ENCODE peak calls at places on chromosomes 12 and 14, in seven cellular contexts. U is neural crest cell, E is B cell, S is RWPE2, K is MCF 10A, M is upper lobe of right lung, C is ovary. I is an unnamed sample.
A peak's percentile ranks its signal among the peaks of the same experiment; 100 is the strongest.

GRCh38 chr14:51774209-51774608 is 86.2 kb upstream of the GNG2 start:
- DNase-seq in U (no peak), E (no peak), S (no peak), K (no peak), M (no peak), C (no peak), I (no peak)

GRCh38 chr12:123533672-123534643 is at the start of gene RILPL1:
- DNase-seq in U (peak; percentile 61), E (peak; percentile 74), S (no peak), K (peak; percentile 32), M (peak; percentile 80), C (peak; percentile 80), I (no peak)

GRCh38 chr12:104627975-104628322 is 171.2 kb downstream of the CHST11 start:
- DNase-seq in U (no peak), E (no peak), S (no peak), K (no peak), M (no peak), C (no peak), I (no peak)

GRCh38 chr12:90112668-90113067 is 404.0 kb upstream of the ATP2B1 start:
- DNase-seq in U (no peak), E (no peak), S (no peak), K (no peak), M (no peak), C (no peak), I (no peak)

GRCh38 chr12:28937196-28937595 is 211.9 kb upstream of the FAR2 start:
- DNase-seq in U (no peak), E (no peak), S (no peak), K (peak; percentile 30), M (no peak), C (no peak), I (no peak)

GRCh38 chr12:131155131-131155530 is 201.4 kb downstream of the ADGRD1 start:
- DNase-seq in U (no peak), E (no peak), S (no peak), K (no peak), M (no peak), C (no peak), I (no peak)

GRCh38 chr12:122423258-122424165 is 1.0 kb upstream of the CLIP1 start:
- DNase-seq in U (peak; percentile 69), E (no peak), S (no peak), K (peak; percentile 51), M (no peak), C (peak; percentile 40), I (no peak)

GRCh38 chr12:22100952-22101748 is 55.1 kb downstream of the CMAS start:
- DNase-seq in U (peak; percentile 28), E (peak; percentile 57), S (no peak), K (peak; percentile 82), M (no peak), C (no peak), I (peak; percentile 31)

GRCh38 chr12:3827301-3828000 is 45.7 kb downstream of the PARP11 start:
- DNase-seq in U (no peak), E (no peak), S (no peak), K (no peak), M (no peak), C (no peak), I (no peak)

GRCh38 chr14:77458249-77458950 is 507 bp downstream of the AHSA1 start:
- DNase-seq in U (peak; percentile 14), E (peak; percentile 55), S (no peak), K (peak; percentile 37), M (no peak), C (no peak), I (no peak)

GRCh38 chr12:53096089-53096741 is 1.3 kb upstream of the IGFBP6 start:
- DNase-seq in U (no peak), E (no peak), S (no peak), K (peak; percentile 75), M (no peak), C (peak; percentile 78), I (peak; percentile 74)

GRCh38 chr12:117854339-117855012 is 114.3 kb downstream of the KSR2 start:
- DNase-seq in U (peak; percentile 75), E (peak; percentile 35), S (no peak), K (peak; percentile 77), M (no peak), C (no peak), I (no peak)

GRCh38 chr12:83945871-83946270 is 966.7 kb downstream of the SLC6A15 start:
- DNase-seq in U (no peak), E (no peak), S (no peak), K (peak; percentile 38), M (no peak), C (no peak), I (peak; percentile 38)

GRCh38 chr14:105537580-105538474 is 11.4 kb downstream of the TMEM121 start:
- DNase-seq in U (peak; percentile 78), E (peak; percentile 85), S (peak; percentile 67), K (peak; percentile 56), M (peak; percentile 82), C (peak; percentile 69), I (no peak)

GRCh38 chr12:54933381-54933780 is 51.2 kb downstream of the TESPA1 start:
- DNase-seq in U (no peak), E (no peak), S (no peak), K (peak; percentile 35), M (no peak), C (no peak), I (no peak)

GRCh38 chr12:1217191-1217949 is 226.3 kb downstream of the ERC1 start:
- DNase-seq in U (no peak), E (no peak), S (no peak), K (peak; percentile 79), M (no peak), C (no peak), I (peak; percentile 82)

GRCh38 chr14:84343637-84344036 is 1186.3 kb upstream of the FLRT2 start:
- DNase-seq in U (no peak), E (no peak), S (no peak), K (no peak), M (no peak), C (no peak), I (no peak)

DNA sequence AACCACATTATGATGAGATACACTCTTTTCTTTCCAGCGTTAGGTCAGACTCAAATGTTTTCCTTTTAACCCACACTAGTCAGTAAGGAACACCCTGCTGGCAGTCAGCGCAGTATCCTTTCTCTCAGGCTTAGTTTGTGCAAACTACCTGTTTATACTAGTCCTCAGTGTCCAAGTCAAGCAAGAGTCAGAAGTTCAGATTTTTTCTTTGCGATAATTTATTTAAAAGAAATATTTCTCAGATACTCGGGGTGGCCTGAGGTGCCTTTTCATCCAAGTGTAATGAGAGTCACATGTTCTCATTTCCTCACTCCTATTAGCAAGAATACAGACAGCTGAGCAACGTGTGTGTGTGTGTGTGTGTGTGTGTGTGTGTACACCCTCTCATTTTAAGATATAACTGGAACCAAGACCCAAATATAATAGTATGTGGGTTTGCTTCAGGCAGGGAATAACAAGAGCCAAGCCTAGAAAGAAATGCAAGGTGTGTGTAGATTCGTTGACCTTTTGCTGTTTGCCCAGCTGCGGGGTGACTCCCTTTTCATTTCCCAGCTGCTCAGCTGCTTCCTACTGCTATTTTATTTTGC is 182.7 kb downstream of the KICS2 start:
- DNase-seq in U (no peak), E (no peak), S (no peak), K (peak; percentile 36), M (no peak), C (no peak), I (no peak)
- TF ChIP-seq CTCF in U (no peak), E (no peak), S (no peak), K (no peak), M (no peak), C (no peak), I (no peak)

DNA sequence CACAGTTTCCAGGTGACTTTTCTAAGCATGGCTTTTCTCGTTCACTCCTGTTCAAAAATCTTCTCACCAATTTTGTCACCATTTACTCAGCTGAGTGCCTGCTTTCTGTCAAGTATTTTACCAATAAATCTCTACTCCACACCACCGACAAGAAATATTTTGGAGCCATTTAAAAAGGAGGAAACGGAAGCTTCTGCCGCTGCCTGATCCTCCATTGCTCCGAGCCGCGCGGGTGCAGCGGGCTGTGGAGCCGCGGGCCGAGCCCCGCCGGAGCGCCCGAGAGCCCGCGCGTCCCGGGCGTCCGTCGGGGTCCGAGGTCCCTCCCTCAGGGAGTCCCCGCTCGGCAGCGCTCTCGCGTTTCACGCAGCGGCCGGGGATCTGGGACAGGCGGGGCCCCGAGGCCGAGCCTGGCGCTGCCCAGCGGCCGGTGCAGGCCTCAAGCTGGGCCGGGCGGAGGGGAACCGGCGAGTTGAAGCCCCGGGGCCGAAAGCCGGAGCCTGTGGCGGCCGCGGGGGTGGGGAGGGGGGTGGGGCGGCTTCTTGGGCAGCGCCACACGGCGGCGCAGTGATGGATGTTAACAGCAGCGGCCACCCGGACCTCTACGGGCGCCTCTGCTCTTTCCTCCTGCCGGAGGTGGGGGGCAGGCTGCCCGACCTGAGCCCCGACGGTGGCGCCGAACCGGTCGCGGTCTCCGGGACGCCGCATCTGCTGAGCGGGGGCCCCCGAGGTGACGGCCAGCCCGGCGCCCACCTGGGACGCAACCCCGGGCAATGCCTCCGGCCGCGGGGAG is 1.1 kb upstream of the HEBP1 start:
- DNase-seq in U (peak; percentile 52), E (peak; percentile 74), S (no peak), K (peak; percentile 49), M (peak; percentile 85), C (peak; percentile 77), I (no peak)
- TF ChIP-seq CTCF in U (peak; percentile 63), E (peak; percentile 56), S (peak; percentile 37), K (peak; percentile 25), M (peak; percentile 46), C (peak; percentile 35), I (peak; percentile 51)

GRCh38 chr14:71314717-71315116 is 407.5 kb downstream of the PCNX1 start:
- DNase-seq in U (no peak), E (no peak), S (no peak), K (no peak), M (no peak), C (no peak), I (no peak)
- TF ChIP-seq CTCF in U (no peak), E (no peak), S (no peak), K (no peak), M (no peak), C (no peak), I (no peak)

DNA sequence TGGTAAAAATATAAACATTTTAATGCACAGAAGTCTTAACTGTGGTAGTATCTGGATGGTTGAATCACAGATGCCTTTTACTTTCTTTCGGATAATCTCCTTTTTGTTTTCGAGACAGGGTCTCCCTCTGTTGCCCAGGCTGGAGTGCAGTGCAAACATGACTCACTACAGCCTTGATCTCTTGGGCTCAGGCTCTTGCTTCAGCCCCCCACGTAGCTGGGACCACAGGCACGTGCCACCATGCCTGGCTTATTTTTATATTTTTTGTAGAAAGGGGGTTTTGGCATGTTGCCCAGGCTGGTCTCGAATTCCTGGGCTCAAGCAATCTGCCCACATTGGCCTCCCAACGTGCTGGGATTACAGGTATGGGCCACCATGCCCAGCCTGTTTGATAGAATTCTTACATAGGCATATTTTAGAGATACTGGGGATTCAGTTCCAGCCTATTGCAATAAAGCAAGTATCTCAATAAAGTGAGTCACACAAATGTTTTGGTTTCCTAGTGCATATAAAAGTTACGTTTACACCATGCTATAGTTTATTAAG is 99.2 kb downstream of the SNAPC1 start:
- DNase-seq in U (no peak), E (no peak), S (no peak), K (no peak), M (no peak), C (no peak), I (no peak)
- TF ChIP-seq CTCF in U (no peak), E (no peak), S (no peak), K (no peak), M (no peak), C (no peak), I (no peak)

I was measured in AG09309.